ENCODE peak calls at places on chromosomes 1 and 21, in ten cellular contexts. L, X, F, G, P, I, O, W, M and D are unnamed samples.

GRCh38 chr1:86530211-86530610 is 16.7 kb upstream of the CLCA4 start:
- DNase-seq in L (no peak), X (no peak), F (no peak), G (no peak), P (no peak), I (no peak), O (no peak), W (no peak), M (no peak), D (no peak)

GRCh38 chr1:178168535-178168934 is 74.6 kb downstream of the RASAL2 start:
- DNase-seq in L (no peak), X (no peak), F (no peak), G (peak), P (no peak), I (no peak), O (peak), W (peak), M (peak), D (no peak)

GRCh38 chr1:55033215-55033614 is 6.1 kb upstream of the PCSK9 start:
- DNase-seq in L (no peak), X (no peak), F (no peak), G (no peak), P (no peak), I (no peak), O (no peak), W (no peak), M (no peak), D (no peak)

GRCh38 chr1:200488375-200489165 is 78.7 kb upstream of the ZNF281 start:
- DNase-seq in L (no peak), X (no peak), F (peak), G (peak), P (peak), I (peak), O (peak), W (peak), M (peak), D (no peak)

GRCh38 chr1:72009170-72009569 is 273.2 kb downstream of the NEGR1 start:
- DNase-seq in L (no peak), X (no peak), F (no peak), G (no peak), P (no peak), I (no peak), O (no peak), W (no peak), M (no peak), D (no peak)

GRCh38 chr1:198265073-198265661 is 108.4 kb downstream of the NEK7 start:
- DNase-seq in L (no peak), X (no peak), F (no peak), G (peak), P (no peak), I (no peak), O (peak), W (peak), M (peak), D (no peak)

GRCh38 chr1:202858789-202859414 is 30.0 kb downstream of the RABIF start:
- DNase-seq in L (no peak), X (peak), F (no peak), G (no peak), P (no peak), I (no peak), O (no peak), W (peak), M (no peak), D (no peak)

GRCh38 chr1:53362851-53363642 is 35.2 kb upstream of the LRP8 start:
- DNase-seq in L (peak), X (no peak), F (no peak), G (no peak), P (no peak), I (peak), O (no peak), W (no peak), M (no peak), D (peak)

GRCh38 chr21:26405071-26405470 is 168.0 kb downstream of the CYYR1 start:
- DNase-seq in L (no peak), X (no peak), F (no peak), G (peak), P (no peak), I (no peak), O (no peak), W (peak), M (peak), D (no peak)

GRCh38 chr1:32813941-32814739 is 3.0 kb downstream of the YARS1 start:
- DNase-seq in L (no peak), X (no peak), F (no peak), G (peak), P (no peak), I (no peak), O (peak), W (peak), M (no peak), D (no peak)

GRCh38 chr1:147493349-147493748 is 48.0 kb upstream of the BCL9 start:
- DNase-seq in L (no peak), X (no peak), F (no peak), G (no peak), P (no peak), I (no peak), O (no peak), W (no peak), M (no peak), D (no peak)

GRCh38 chr1:149885364-149886111 is 13.8 kb upstream of the BOLA1 start:
- DNase-seq in L (peak), X (peak), F (peak), G (peak), P (peak), I (peak), O (peak), W (peak), M (peak), D (peak)

GRCh38 chr1:91428182-91428798 is 23.7 kb upstream of the HFM1 start:
- DNase-seq in L (no peak), X (no peak), F (no peak), G (no peak), P (no peak), I (no peak), O (no peak), W (peak), M (peak), D (no peak)

GRCh38 chr1:153922076-153922837 is 515 bp downstream of the GATAD2B start:
- DNase-seq in L (no peak), X (no peak), F (peak), G (peak), P (peak), I (peak), O (no peak), W (no peak), M (no peak), D (no peak)

GRCh38 chr1:107138767-107139445 is 1.9 kb upstream of the NTNG1 start:
- DNase-seq in L (no peak), X (no peak), F (no peak), G (peak), P (no peak), I (no peak), O (no peak), W (no peak), M (peak), D (no peak)

GRCh38 chr1:214290399-214291037 is 9.6 kb downstream of the SMYD2 start:
- DNase-seq in L (no peak), X (no peak), F (no peak), G (no peak), P (no peak), I (no peak), O (no peak), W (no peak), M (no peak), D (no peak)

GRCh38 chr1:67840449-67840848 is 7.2 kb upstream of the GNG12 start:
- DNase-seq in L (no peak), X (no peak), F (no peak), G (peak), P (no peak), I (no peak), O (peak), W (peak), M (peak), D (no peak)

GRCh38 chr1:240515505-240515904 is 96.5 kb downstream of the GREM2 start:
- DNase-seq in L (no peak), X (no peak), F (no peak), G (no peak), P (no peak), I (no peak), O (no peak), W (peak), M (peak), D (no peak)

GRCh38 chr1:94578856-94579255 is 37.3 kb upstream of the F3 start:
- DNase-seq in L (no peak), X (no peak), F (no peak), G (peak), P (no peak), I (no peak), O (no peak), W (peak), M (no peak), D (no peak)

GRCh38 chr1:114377356-114377755 is 133.6 kb downstream of the TRIM33 start:
- DNase-seq in L (no peak), X (no peak), F (no peak), G (no peak), P (no peak), I (no peak), O (no peak), W (no peak), M (no peak), D (no peak)

GRCh38 chr1:204529371-204529895 is 13.2 kb downstream of the MDM4 start:
- DNase-seq in L (no peak), X (no peak), F (no peak), G (no peak), P (no peak), I (no peak), O (no peak), W (no peak), M (no peak), D (no peak)

GRCh38 chr1:30728832-30729638 is 5.7 kb upstream of the MATN1 start:
- DNase-seq in L (peak), X (no peak), F (no peak), G (no peak), P (no peak), I (no peak), O (no peak), W (no peak), M (no peak), D (no peak)

GRCh38 chr1:197467881-197468280 is 199.8 kb downstream of the CRB1 start:
- DNase-seq in L (no peak), X (no peak), F (no peak), G (no peak), P (no peak), I (no peak), O (no peak), W (peak), M (peak), D (no peak)

GRCh38 chr1:155127105-155127671 is 488 bp upstream of the EFNA1 start:
- DNase-seq in L (peak), X (peak), F (peak), G (peak), P (no peak), I (peak), O (peak), W (peak), M (peak), D (peak)

GRCh38 chr1:195806060-195806459 is 802.2 kb downstream of the KCNT2 start:
- DNase-seq in L (no peak), X (no peak), F (no peak), G (no peak), P (no peak), I (no peak), O (no peak), W (no peak), M (no peak), D (no peak)

GRCh38 chr1:169240449-169241242 is 127.0 kb downstream of the NME7 start:
- DNase-seq in L (no peak), X (no peak), F (no peak), G (peak), P (peak), I (no peak), O (peak), W (peak), M (peak), D (no peak)